ENCODE peak calls at places on chromosomes 2 and 18, in four cellular contexts. O is A549, N is kidney, X is right lobe of liver. R is an unnamed sample.

GRCh38 chr2:234290671-234291070 is 206.2 kb downstream of the ARL4C start:
- DNase-seq in X (no peak), O (no peak), N (peak), R (peak)

GRCh38 chr2:112153179-112153490 is 14.9 kb downstream of the FBLN7 start:
- DNase-seq in X (no peak), N (no peak), O (no peak), R (no peak)

GRCh38 chr18:59517446-59518171 is 158.5 kb upstream of the LMAN1 start:
- DNase-seq in N (no peak), O (no peak), X (no peak), R (no peak)

GRCh38 chr2:202436631-202437030 is 60.5 kb downstream of the BMPR2 start:
- DNase-seq in N (no peak), O (no peak), X (no peak), R (no peak)

GRCh38 chr2:112661656-112662305 is 16.0 kb downstream of the SLC20A1 start:
- DNase-seq in N (no peak), X (no peak), O (peak), R (no peak)

GRCh38 chr2:162125138-162125537 is 26.9 kb downstream of the GCG start:
- DNase-seq in N (no peak), X (no peak), O (no peak), R (no peak)

GRCh38 chr2:86139981-86140380 is 33.9 kb downstream of the PTCD3 start:
- DNase-seq in X (no peak), N (no peak), O (no peak), R (no peak)

GRCh38 chr18:28767201-28767600 is 590.3 kb upstream of the CDH2 start:
- DNase-seq in O (no peak), X (no peak), N (no peak), R (no peak)

GRCh38 chr2:86274265-86274917 is 63.0 kb downstream of the REEP1 start:
- DNase-seq in O (peak), X (no peak), N (no peak), R (peak)

GRCh38 chr2:215274829-215275228 is 37.0 kb upstream of the ATIC start:
- DNase-seq in X (no peak), O (no peak), N (no peak), R (no peak)

GRCh38 chr2:128617029-128617590 is 298.4 kb upstream of the HS6ST1 start:
- DNase-seq in N (peak), O (no peak), X (no peak), R (no peak)

GRCh38 chr2:86441392-86441788 is 219 bp downstream of the KDM3A start:
- DNase-seq in X (no peak), O (no peak), N (no peak), R (no peak)

GRCh38 chr2:53476800-53477199 is 290.8 kb upstream of the CHAC2 start:
- DNase-seq in O (no peak), X (no peak), N (no peak), R (no peak)

GRCh38 chr2:217951521-217952247 is 51.1 kb downstream of the TNS1 start:
- DNase-seq in N (no peak), O (no peak), X (peak), R (no peak)

GRCh38 chr2:149431337-149431736 is 101.0 kb downstream of the LYPD6 start:
- DNase-seq in X (no peak), N (no peak), O (no peak), R (no peak)

GRCh38 chr2:120436885-120437603 is 91.1 kb downstream of the INHBB start:
- DNase-seq in O (peak), X (peak), N (no peak), R (peak)

GRCh38 chr2:191864623-191865521 is 18.0 kb upstream of the CAVIN2 start:
- DNase-seq in X (no peak), O (peak), N (no peak), R (no peak)

GRCh38 chr18:59885579-59886163 is 14.1 kb upstream of the PMAIP1 start:
- DNase-seq in X (no peak), N (no peak), O (no peak), R (peak)

GRCh38 chr2:189506514-189506976 is 65.3 kb downstream of the WDR75 start:
- DNase-seq in N (no peak), X (no peak), O (peak), R (no peak)

GRCh38 chr2:148813603-148814065 is 61.4 kb upstream of the KIF5C start:
- DNase-seq in O (no peak), X (no peak), N (no peak), R (peak)

GRCh38 chr2:28602136-28602660 is 106.3 kb downstream of the PLB1 start:
- DNase-seq in X (no peak), O (no peak), N (no peak), R (no peak)

GRCh38 chr18:55585050-55585449 is 2.9 kb downstream of the TCF4 start:
- DNase-seq in X (no peak), N (no peak), O (no peak), R (no peak)

GRCh38 chr2:46335404-46335965 is 38.3 kb downstream of the EPAS1 start:
- DNase-seq in O (peak), X (no peak), N (no peak), R (no peak)

GRCh38 chr2:54680397-54681032 is 42.9 kb upstream of the EML6 start:
- DNase-seq in O (no peak), X (no peak), N (no peak), R (peak)

GRCh38 chr2:168174761-168175160 is 72.6 kb downstream of the STK39 start:
- DNase-seq in N (no peak), X (no peak), O (no peak), R (no peak)

GRCh38 chr2:136206613-136207012 is 88.7 kb upstream of the CXCR4 start:
- DNase-seq in N (no peak), X (no peak), O (no peak), R (peak)

GRCh38 chr2:191845248-191845715 is 1.6 kb downstream of the CAVIN2 start:
- DNase-seq in X (no peak), N (peak), O (peak), R (no peak)

GRCh38 chr2:54658548-54659207 is 64.8 kb upstream of the EML6 start:
- DNase-seq in N (no peak), O (no peak), X (no peak), R (no peak)

GRCh38 chr18:58046087-58046793 is 2.2 kb downstream of the NEDD4L start:
- DNase-seq in X (no peak), O (no peak), N (no peak), R (no peak)

GRCh38 chr18:48680871-48681270 is 142.0 kb downstream of the CTIF start:
- DNase-seq in O (no peak), N (peak), X (peak), R (no peak)

GRCh38 chr2:232459419-232460035 is 3.6 kb downstream of the ALPI start:
- DNase-seq in X (no peak), N (no peak), O (no peak), R (no peak)

GRCh38 chr2:207805566-207806226 is 36.0 kb upstream of the FZD5 start:
- DNase-seq in X (no peak), O (no peak), N (no peak), R (peak)

GRCh38 chr2:68727698-68728375 is 6.8 kb upstream of the ARHGAP25 start:
- DNase-seq in X (no peak), O (no peak), N (no peak), R (no peak)

GRCh38 chr2:79447462-79447861 is 65.4 kb upstream of the CTNNA2 start:
- DNase-seq in N (no peak), X (no peak), O (no peak), R (no peak)

GRCh38 chr2:102082591-102083586 is 59.7 kb upstream of the IL1R1 start:
- DNase-seq in O (peak), N (no peak), X (no peak), R (peak)

GRCh38 chr2:43484323-43484930 is 111.4 kb downstream of the THADA start:
- DNase-seq in X (no peak), O (peak), N (no peak), R (peak)

GRCh38 chr2:109558076-109558882 is 55.5 kb downstream of the SEPTIN10 start:
- DNase-seq in O (peak), N (no peak), X (peak), R (no peak)

GRCh38 chr2:8679827-8680731 is 1.8 kb upstream of the ID2 start:
- DNase-seq in N (peak), X (peak), O (peak), R (peak)

GRCh38 chr2:8681786-8682692 is at the start of gene ID2:
- DNase-seq in O (peak), N (peak), X (peak), R (peak)

GRCh38 chr2:8682719-8683667 is 1.1 kb downstream of the ID2 start:
- DNase-seq in O (peak), N (peak), X (peak), R (peak)

GRCh38 chr2:8679567-8679826 is 2.4 kb upstream of the ID2 start:
- DNase-seq in X (no peak), N (no peak), O (no peak), R (no peak)

GRCh38 chr2:8680931-8681760 is 710 bp upstream of the ID2 start:
- DNase-seq in N (peak), O (peak), X (peak), R (peak)
- H3K4me3 ChIP-seq in N (peak), O (peak), X (peak), R (peak)

DNA sequence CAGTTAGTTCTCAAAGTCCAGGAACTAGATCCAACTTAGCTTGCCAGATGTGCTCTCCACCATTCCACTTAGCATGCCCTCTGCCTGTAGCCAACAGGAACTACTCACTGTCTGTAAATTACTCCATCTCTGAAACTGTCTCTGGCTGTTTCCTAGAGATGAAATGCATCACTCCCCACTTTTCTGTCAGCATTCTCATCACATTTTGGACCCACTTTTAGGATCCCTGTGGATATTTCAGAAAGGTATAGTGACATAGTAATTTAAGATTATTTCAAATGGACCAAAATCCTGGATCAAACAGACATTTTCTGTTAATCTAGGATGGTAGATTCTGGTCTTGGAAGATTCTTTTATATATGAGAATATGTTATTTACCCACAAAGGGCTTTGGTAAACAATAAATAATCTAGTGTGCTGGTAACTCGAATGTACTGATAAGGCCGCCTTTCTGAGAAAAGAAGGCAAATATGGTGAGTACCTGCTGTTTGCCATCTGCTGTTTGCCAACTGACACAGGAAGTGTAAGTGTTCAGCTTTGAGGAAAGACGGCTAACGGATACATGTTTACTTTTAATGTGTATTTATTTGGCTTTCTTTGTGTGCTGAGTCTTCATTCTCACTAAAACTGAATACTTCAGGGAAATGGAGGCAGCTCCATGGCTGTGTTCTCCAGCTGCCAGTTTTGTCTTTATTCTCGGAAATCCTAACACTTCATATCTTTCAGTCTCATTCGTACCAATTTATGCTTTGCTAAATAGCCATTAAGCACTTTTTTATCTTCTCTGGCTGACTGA is 79.5 kb downstream of the EVA1A start:
- DNase-seq in O (peak), N (no peak), X (no peak), R (peak)
- TF ChIP-seq CTCF in O (peak), N (no peak), X (peak), R (peak)

DNA sequence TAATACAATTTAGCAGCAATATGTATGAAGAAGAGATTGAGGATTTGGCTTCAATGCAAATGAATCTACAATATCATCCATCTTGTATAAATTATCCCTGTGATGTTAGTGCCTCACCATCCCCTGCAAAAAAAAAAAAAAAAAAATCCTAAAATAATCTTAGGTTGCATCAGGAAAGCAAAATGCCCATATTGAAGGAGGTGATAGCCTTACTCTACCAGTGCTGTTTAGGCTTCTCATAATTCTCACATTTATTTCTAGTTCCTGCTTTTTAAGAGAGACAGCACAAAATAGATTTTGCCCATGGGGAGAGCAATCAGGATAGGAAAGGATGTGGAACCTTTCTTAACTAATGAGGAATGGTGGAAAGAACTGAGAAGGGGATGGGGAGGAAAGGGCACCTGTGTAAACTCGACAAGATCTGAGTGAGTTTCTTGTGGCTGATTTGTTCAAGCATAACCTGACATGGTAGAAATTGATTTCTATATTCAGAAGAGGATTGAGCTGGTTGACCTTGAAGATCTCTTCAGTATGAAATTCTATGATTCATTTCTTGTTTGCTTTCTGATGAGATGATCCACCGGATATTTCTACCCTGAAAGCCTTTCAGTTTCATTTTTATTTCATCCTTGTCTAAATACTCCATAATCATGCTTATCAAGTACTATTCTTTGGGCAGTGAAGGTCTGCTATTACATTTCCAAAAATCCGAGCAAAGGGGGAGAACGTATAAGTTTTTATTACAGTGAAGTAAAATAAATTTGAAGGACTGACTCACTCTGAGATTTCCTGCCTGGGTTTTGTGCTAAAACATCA is 391.2 kb downstream of the PTPRM start:
- DNase-seq in O (no peak), N (no peak), X (no peak), R (peak)
- H3K4me3 ChIP-seq in O (peak), N (no peak), X (no peak), R (no peak)

GRCh38 chr2:107303964-107304363 is 418.0 kb upstream of the ST6GAL2 start:
- DNase-seq in X (no peak), O (no peak), N (no peak), R (no peak)
- TF ChIP-seq CTCF in X (no peak), O (no peak), N (no peak), R (no peak)

GRCh38 chr2:174634130-174635014 is 36.8 kb upstream of the WIPF1 start:
- DNase-seq in O (no peak), N (no peak), X (no peak), R (peak)
- H3K4me3 ChIP-seq in O (no peak), N (peak), X (peak), R (peak)

R was measured in GM12865.